ENCODE peak calls at places on chromosomes 16 and 17, in five cellular contexts. T is H1, B is K562, Z is HepG2, R is GM12878. S is an unnamed sample.

GRCh38 chr17:7064248-7064647 is 15.8 kb downstream of the CLEC10A start:
- DNase-seq in T (no peak), B (no peak), Z (no peak), R (no peak), S (no peak)

GRCh38 chr16:30372725-30373124 is 1.9 kb upstream of the MYL11 start:
- DNase-seq in T (no peak), B (no peak), Z (no peak), R (no peak), S (no peak)

GRCh38 chr17:10096556-10096955 is 101.8 kb downstream of the GAS7 start:
- DNase-seq in T (no peak), B (no peak), Z (no peak), R (no peak), S (no peak)

GRCh38 chr17:19513897-19514488 is 19.7 kb upstream of the SLC47A1 start:
- DNase-seq in T (no peak), B (peak; percentile 64), Z (peak; percentile 68), R (no peak), S (peak; percentile 75)

GRCh38 chr16:80265624-80266306 is 275.0 kb upstream of the DYNLRB2 start:
- DNase-seq in T (no peak), B (no peak), Z (peak; percentile 99), R (no peak), S (no peak)

GRCh38 chr16:15439102-15439501 is 4.7 kb downstream of the BMERB1 start:
- DNase-seq in T (no peak), B (no peak), Z (no peak), R (no peak), S (no peak)

GRCh38 chr17:58677204-58677880 is 14.5 kb downstream of the TEX14 start:
- DNase-seq in T (no peak), B (no peak), Z (no peak), R (no peak), S (no peak)

GRCh38 chr17:55962931-55963378 is 190.3 kb upstream of the ANKFN1 start:
- DNase-seq in T (no peak), B (no peak), Z (no peak), R (no peak), S (no peak)

GRCh38 chr16:19980866-19981265 is 92.8 kb downstream of the GPR139 start:
- DNase-seq in T (no peak), B (peak; percentile 27), Z (peak; percentile 34), R (no peak), S (peak; percentile 21)

GRCh38 chr16:71626018-71626857 is at the start of gene MARVELD3:
- DNase-seq in T (peak; percentile 70), B (peak; percentile 17), Z (peak; percentile 46), R (no peak), S (peak; percentile 76)

GRCh38 chr16:29645699-29646187 is 17.3 kb upstream of the SPN start:
- DNase-seq in T (no peak), B (peak; percentile 87), Z (peak; percentile 89), R (peak; percentile 83), S (peak; percentile 49)

GRCh38 chr16:89453662-89454321 is 36.6 kb downstream of the ANKRD11 start:
- DNase-seq in T (no peak), B (peak; percentile 52), Z (no peak), R (no peak), S (no peak)

GRCh38 chr16:58814348-58814801 is 80.3 kb upstream of the GOT2 start:
- DNase-seq in T (peak; percentile 13), B (peak; percentile 61), Z (peak; percentile 16), R (no peak), S (peak; percentile 7)

GRCh38 chr16:21205303-21205702 is 6.1 kb downstream of the ZP2 start:
- DNase-seq in T (no peak), B (no peak), Z (peak; percentile 59), R (no peak), S (no peak)

GRCh38 chr17:56499799-56500388 is 93.6 kb upstream of the NOG start:
- DNase-seq in T (no peak), B (peak; percentile 40), Z (peak; percentile 24), R (no peak), S (peak; percentile 57)

GRCh38 chr17:41635121-41636097 is 11.0 kb upstream of the KRT17 start:
- DNase-seq in T (no peak), B (no peak), Z (no peak), R (no peak), S (no peak)

GRCh38 chr17:76519667-76520066 is 17.8 kb downstream of the CYGB start:
- DNase-seq in T (no peak), B (no peak), Z (no peak), R (no peak), S (no peak)

GRCh38 chr17:74045608-74046007 is 157.9 kb upstream of the RPL38 start:
- DNase-seq in T (no peak), B (no peak), Z (no peak), R (no peak), S (no peak)

GRCh38 chr17:16432017-16432416 is 16.6 kb downstream of the TRPV2 start:
- DNase-seq in T (no peak), B (no peak), Z (no peak), R (no peak), S (no peak)

GRCh38 chr16:78729687-78730086 is 630.2 kb downstream of the WWOX start:
- DNase-seq in T (no peak), B (no peak), Z (peak; percentile 82), R (peak; percentile 23), S (no peak)

GRCh38 chr17:27407916-27408846 is 48.1 kb upstream of the KSR1 start:
- DNase-seq in T (no peak), B (no peak), Z (peak; percentile 9), R (no peak), S (peak; percentile 7)

GRCh38 chr16:89038811-89039735 is 54.6 kb upstream of the ACSF3 start:
- DNase-seq in T (no peak), B (no peak), Z (no peak), R (no peak), S (no peak)

GRCh38 chr16:12092347-12092882 is 115.9 kb downstream of the SNX29 start:
- DNase-seq in T (no peak), B (no peak), Z (peak; percentile 38), R (no peak), S (peak; percentile 7)

GRCh38 chr17:32777922-32778321 is 99.0 kb downstream of the MYO1D start:
- DNase-seq in T (no peak), B (no peak), Z (no peak), R (no peak), S (no peak)

GRCh38 chr17:36934759-36935630 is 2.3 kb upstream of the LHX1 start:
- DNase-seq in T (no peak), B (peak; percentile 43), Z (no peak), R (no peak), S (no peak)

GRCh38 chr16:78437352-78437968 is 338.0 kb downstream of the WWOX start:
- DNase-seq in T (no peak), B (peak; percentile 51), Z (peak; percentile 38), R (no peak), S (no peak)

DNA sequence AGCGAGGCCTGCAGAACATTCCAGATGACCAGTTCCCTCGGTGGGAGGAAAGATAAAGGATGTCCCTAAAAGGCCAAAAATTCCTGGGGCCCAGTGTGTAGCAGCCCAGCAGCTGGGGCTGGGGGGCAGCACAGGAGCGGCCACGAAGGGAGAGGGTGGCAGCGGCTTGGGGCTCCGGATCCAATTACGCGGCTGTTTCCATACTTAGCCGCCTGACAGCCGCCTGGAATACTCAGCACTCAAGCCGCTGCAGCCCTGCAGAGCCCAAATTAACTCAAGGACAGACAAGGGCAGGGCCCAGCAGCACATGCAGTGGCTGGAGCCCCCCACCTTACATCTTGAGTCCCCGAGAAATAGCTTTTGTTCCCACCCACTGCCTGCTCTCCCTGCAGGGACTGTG is 1.3 kb downstream of the SRL start:
- DNase-seq in T (no peak), B (no peak), Z (no peak), R (no peak), S (no peak)
- TF ChIP-seq CEBPB in T (no peak), B (no peak), Z (no peak), R (no peak), S (no peak)

DNA sequence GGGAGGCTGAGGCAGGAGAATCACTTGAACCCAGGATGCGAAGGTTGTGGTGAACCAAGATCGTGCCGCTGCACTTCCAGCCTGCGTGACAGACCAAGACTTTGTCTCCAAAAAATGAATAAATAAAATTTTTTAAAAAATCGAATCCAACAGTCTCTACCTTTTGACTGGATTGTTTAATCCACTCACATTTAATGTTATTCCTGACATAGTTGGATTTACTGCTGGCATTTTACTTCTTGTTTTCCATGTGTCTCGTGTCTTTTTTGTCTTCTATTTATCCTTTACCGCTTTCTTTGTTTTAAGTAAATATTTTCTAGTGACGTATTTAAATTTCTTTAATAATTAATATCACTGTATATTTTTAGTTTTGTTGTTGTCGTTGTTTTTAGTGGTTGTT is 5.4 kb upstream of the CES4A start:
- DNase-seq in T (no peak), B (no peak), Z (no peak), R (no peak), S (no peak)
- TF ChIP-seq SIN3A in T (no peak), B (no peak), Z (no peak), R (no peak), S (no peak)

GRCh38 chr17:80694992-80695912 is 150.6 kb downstream of the RPTOR start:
- DNase-seq in T (no peak), B (no peak), Z (peak; percentile 52), R (no peak), S (no peak)
- H3K9ac ChIP-seq in T (no peak overlapping the region), B (no peak overlapping the region), Z (no peak overlapping the region), R (no peak overlapping the region), S (no peak overlapping the region)

GRCh38 chr16:4067262-4068001 is 48.8 kb downstream of the ADCY9 start:
- DNase-seq in T (no peak), B (no peak), Z (peak; percentile 15), R (no peak), S (no peak)
- TF ChIP-seq CEBPB in T (no peak), B (no peak), Z (no peak), R (no peak), S (no peak)

GRCh38 chr16:54488729-54489128 is 202.1 kb upstream of the IRX3 start:
- DNase-seq in T (no peak), B (no peak), Z (no peak), R (no peak), S (no peak)

GRCh38 chr16:54489225-54489781 is 202.7 kb upstream of the IRX3 start:
- DNase-seq in T (no peak), B (no peak), Z (no peak), R (no peak), S (no peak)

GRCh38 chr16:54487933-54488332 is 201.3 kb upstream of the IRX3 start:
- DNase-seq in T (no peak), B (no peak), Z (no peak), R (no peak), S (no peak)

GRCh38 chr16:54482892-54483574 is 196.4 kb upstream of the IRX3 start:
- DNase-seq in T (no peak), B (no peak), Z (no peak), R (no peak), S (no peak)

DNA sequence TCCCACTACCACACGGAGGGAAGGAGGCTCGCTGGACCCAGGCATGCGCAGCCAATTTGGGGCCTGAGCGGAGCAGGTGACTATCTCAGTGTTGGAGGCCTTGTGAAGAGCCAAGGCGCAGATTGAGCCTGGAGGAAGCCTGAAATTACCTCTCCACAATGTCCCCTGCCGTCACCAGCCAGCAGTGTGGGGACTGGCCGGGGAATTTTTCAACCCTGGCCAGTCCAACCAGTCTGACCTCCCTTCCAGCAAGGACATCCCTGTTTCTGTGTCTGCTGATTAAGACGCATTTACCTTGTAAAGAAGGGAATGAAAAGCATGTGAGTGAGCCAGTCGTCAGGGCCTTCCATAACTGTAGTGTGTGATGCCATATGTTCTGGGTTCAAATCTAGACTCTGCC is 198.1 kb upstream of the IRX3 start:
- DNase-seq in T (no peak), B (no peak), Z (no peak), R (no peak), S (no peak)
- TF ChIP-seq SIN3A in T (no peak), B (no peak), Z (no peak), R (no peak), S (no peak)